ENCODE peak calls at places on chromosomes 11 and 22, in nine cellular contexts. S is transverse colon, P is heart left ventricle, U is tibial nerve, M is upper lobe of left lung, B is IMR-90, D is Peyer's patch, I is A549, Q is esophagus squamous epithelium. Y is an unnamed sample.

GRCh38 chr11:101126551-101127347 is 2.9 kb downstream of the PGR start:
- DNase-seq in P (peak), B (no peak), S (no peak), I (no peak), Q (no peak), M (peak), U (peak), D (no peak), Y (no peak)

GRCh38 chr11:95697614-95698408 is 91.8 kb downstream of the FAM76B start:
- DNase-seq in B (no peak), Q (no peak), U (no peak), D (no peak), S (no peak), I (no peak), P (peak), M (no peak), Y (no peak)

GRCh38 chr11:106917973-106918372 is 100.3 kb downstream of the GUCY1A2 start:
- DNase-seq in D (no peak), M (no peak), S (no peak), U (no peak), B (peak), P (no peak), Q (no peak), I (no peak), Y (no peak)

GRCh38 chr11:126664193-126664592 is 308.7 kb downstream of the ST3GAL4 start:
- DNase-seq in M (no peak), U (no peak), I (no peak), S (no peak), P (no peak), D (no peak), Q (no peak), B (no peak), Y (no peak)

GRCh38 chr11:127000991-127001390 is 421 bp upstream of the KIRREL3 start:
- DNase-seq in Q (no peak), D (no peak), M (no peak), P (no peak), U (no peak), B (peak), I (no peak), S (no peak), Y (no peak)

GRCh38 chr22:42468841-42469240 is 36.6 kb upstream of the NFAM1 start:
- DNase-seq in S (no peak), U (no peak), I (no peak), D (no peak), B (peak), Q (no peak), M (no peak), P (no peak), Y (no peak)

GRCh38 chr22:25357606-25358420 is 138.4 kb downstream of the CRYBB2 start:
- DNase-seq in P (no peak), M (no peak), Q (no peak), S (no peak), U (no peak), B (no peak), I (no peak), D (no peak), Y (no peak)

GRCh38 chr11:48210052-48210451 is 6.6 kb upstream of the OR4B1 start:
- DNase-seq in P (no peak), D (no peak), Q (no peak), I (peak), B (peak), U (no peak), M (no peak), S (no peak), Y (no peak)

GRCh38 chr22:24768537-24769374 is 5.8 kb downstream of the PIWIL3 start:
- DNase-seq in I (peak), Q (no peak), M (peak), S (peak), U (peak), P (peak), D (peak), B (peak), Y (no peak)

GRCh38 chr11:34625576-34625975 is 4.7 kb downstream of the EHF start:
- DNase-seq in M (no peak), D (no peak), P (no peak), I (no peak), U (no peak), S (no peak), B (no peak), Q (no peak), Y (no peak)
- H3K27ac ChIP-seq in M (peak), D (no peak), P (no peak), I (no peak), U (no peak), S (peak), B (no peak), Q (peak), Y (no peak)

GRCh38 chr11:69915501-69916250 is 96.5 kb upstream of the FGF3 start:
- DNase-seq in B (peak), P (peak), D (peak), U (peak), M (peak), I (peak), S (peak), Q (no peak), Y (no peak)
- TF ChIP-seq POLR2A in B (no peak), P (no peak), D (no peak), U (no peak), M (no peak), I (no peak), S (no peak), Q (no peak), Y (no peak)

DNA sequence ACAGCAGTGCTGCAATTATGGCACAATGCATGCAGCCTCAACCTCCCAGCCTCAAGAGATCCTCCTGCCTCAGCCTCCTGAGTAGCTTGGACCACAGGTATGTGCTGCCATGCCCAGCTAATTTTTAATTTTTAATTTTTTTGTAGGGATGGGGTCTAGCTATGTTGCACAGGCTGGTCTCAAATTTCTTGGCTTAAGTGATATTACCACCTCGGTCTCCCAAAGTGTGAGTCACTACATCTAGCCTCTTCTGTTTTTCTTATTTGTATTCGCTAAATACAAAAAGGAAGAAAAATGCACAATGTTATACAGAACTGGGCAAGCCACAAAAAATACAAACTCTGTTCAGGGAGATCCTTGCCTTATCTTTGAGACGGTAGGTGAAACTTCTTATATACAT is 62.1 kb downstream of the DDI1 start:
- DNase-seq in B (peak), D (no peak), Q (no peak), P (no peak), I (no peak), U (no peak), S (no peak), M (no peak), Y (no peak)
- H3K27ac ChIP-seq in B (no peak), D (no peak), Q (no peak), P (no peak), I (no peak), U (no peak), S (no peak), M (no peak), Y (no peak)

GRCh38 chr11:110428956-110429613 is 663 bp upstream of the FDX1 start:
- DNase-seq in Q (no peak), U (no peak), B (no peak), M (no peak), S (no peak), D (no peak), I (no peak), P (no peak), Y (no peak)

GRCh38 chr11:110430267-110431211 is 791 bp downstream of the FDX1 start:
- DNase-seq in P (peak), I (no peak), M (peak), D (peak), S (peak), B (peak), U (no peak), Q (no peak), Y (no peak)

GRCh38 chr11:110428040-110428439 is 1.7 kb upstream of the FDX1 start:
- DNase-seq in B (no peak), D (no peak), I (no peak), S (no peak), Q (no peak), P (no peak), U (no peak), M (no peak), Y (no peak)

GRCh38 chr11:110431212-110432073 is 1.7 kb downstream of the FDX1 start:
- DNase-seq in D (no peak), U (no peak), S (no peak), B (peak), M (no peak), I (no peak), P (no peak), Q (no peak), Y (no peak)

GRCh38 chr11:110429614-110430266 is at the start of gene FDX1:
- DNase-seq in I (peak), U (peak), D (peak), M (peak), Q (no peak), S (peak), B (peak), P (peak), Y (peak)
- TF ChIP-seq POLR2A in I (peak), U (peak), D (no peak), M (peak), Q (peak), S (peak), B (peak), P (no peak), Y (no peak)

DNA sequence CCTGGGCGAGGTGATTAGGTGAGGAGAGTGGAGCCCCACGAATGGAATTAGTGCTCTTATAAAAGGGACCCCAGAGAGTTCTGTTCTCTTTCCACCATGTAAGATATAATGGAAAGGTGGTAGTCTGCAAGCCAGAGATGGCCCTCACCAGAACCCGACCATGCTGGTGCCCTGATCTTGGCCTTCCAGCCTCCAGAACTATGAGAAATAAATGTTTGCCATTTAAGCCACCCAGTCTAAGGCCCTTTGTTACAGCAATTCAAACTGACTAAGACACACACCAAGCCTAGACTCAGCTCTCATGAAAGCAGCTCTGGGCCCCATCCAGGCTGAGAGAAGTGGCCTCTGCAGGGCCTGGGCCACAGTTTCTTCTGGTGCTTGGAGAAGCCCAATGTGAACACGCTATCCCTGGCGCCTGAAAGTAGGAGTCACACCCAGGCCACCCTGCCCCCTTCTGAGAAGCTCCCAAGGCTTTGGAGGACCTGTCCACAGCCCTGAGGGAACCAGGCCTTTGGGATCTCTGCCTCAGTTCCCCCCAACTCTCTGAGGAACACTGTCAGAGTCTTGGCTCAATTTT is 35.3 kb upstream of the LYVE1 start:
- DNase-seq in U (no peak), P (no peak), S (no peak), B (no peak), D (no peak), I (no peak), Q (no peak), M (no peak), Y (peak)
- H3K27ac ChIP-seq in U (peak), P (peak), S (peak), B (peak), D (peak), I (no peak), Q (peak), M (peak), Y (peak)

DNA sequence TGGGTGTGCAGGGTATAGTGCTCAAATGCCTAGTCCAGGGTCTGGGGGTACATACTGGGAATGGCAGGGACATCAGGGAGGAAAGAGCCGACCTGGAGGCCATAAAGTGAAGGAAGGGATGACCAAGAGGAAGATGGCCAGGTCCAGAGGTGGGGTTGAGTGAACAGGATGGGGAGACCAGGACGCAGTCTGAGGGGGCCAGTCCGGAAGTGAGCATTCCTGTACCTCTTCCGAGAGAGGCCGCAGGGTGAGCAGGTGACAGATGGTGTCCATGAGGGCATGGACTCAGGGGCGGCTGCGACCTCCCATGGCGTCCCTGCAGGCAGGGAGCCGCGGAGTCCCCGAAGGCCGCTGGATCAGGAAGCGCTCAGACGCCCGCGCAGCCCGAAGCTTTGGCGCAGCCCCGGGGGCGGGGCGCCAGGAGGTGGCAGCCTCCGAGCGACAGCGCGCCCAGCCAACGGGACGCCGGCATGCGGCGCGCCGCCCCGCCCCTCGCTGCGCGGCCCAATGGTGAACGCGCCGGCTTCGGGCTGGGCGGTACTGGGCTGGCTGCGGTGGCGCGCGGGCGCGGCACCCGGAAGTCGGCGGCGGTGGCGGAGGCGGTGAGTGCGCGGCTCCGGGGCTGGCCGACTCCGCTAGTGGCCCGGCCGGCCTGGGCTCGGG is at the start of gene TANGO2:
- DNase-seq in I (peak), Q (no peak), D (peak), U (peak), B (peak), M (peak), S (peak), P (peak), Y (peak)
- TF ChIP-seq POLR2A in I (peak), Q (peak), D (peak), U (peak), B (peak), M (peak), S (peak), P (peak), Y (no peak)

GRCh38 chr11:17386331-17387084 is 2.0 kb downstream of the KCNJ11 start:
- DNase-seq in S (peak), I (peak), U (no peak), P (peak), M (peak), Q (no peak), B (peak), D (peak), Y (no peak)
- H3K27ac ChIP-seq in S (no peak), I (no peak), U (peak), P (peak), M (no peak), Q (no peak), B (no peak), D (no peak), Y (peak)